ENCODE peak calls at places on chromosomes 13 and 19, in eight cellular contexts. K is GM23338, P is vagina, A is sigmoid colon, V is stomach, E is breast epithelium, R is spleen, W is endothelial cell of umbilical vein. D is an unnamed sample.

GRCh38 chr19:29387586-29387985 is 138.2 kb upstream of the VSTM2B start:
- DNase-seq in K (no peak), P (no peak), A (no peak), V (no peak), E (no peak), R (no peak), W (no peak), D (no peak)

GRCh38 chr19:47210689-47211316 is 20.2 kb downstream of the BBC3 start:
- DNase-seq in K (peak; percentile 94), P (no peak), A (peak; percentile 90), V (peak; percentile 87), E (peak; percentile 70), R (peak; percentile 77), W (peak; percentile 91), D (peak; percentile 97)

GRCh38 chr19:51978882-51979281 is 7.8 kb downstream of the ZNF350 start:
- DNase-seq in K (no peak), P (no peak), A (no peak), V (no peak), E (no peak), R (no peak), W (no peak), D (no peak)

GRCh38 chr19:5406816-5407215 is 48.4 kb upstream of the ZNRF4 start:
- DNase-seq in K (no peak), P (no peak), A (no peak), V (no peak), E (no peak), R (no peak), W (no peak), D (no peak)

GRCh38 chr19:13155472-13156284 is 5.5 kb downstream of the IER2 start:
- DNase-seq in K (peak; percentile 93), P (no peak), A (peak; percentile 91), V (peak; percentile 86), E (peak; percentile 75), R (peak; percentile 98), W (peak; percentile 72), D (peak; percentile 93)

GRCh38 chr19:49422407-49423277 is 599 bp downstream of the PTH2 start:
- DNase-seq in K (peak; percentile 86), P (no peak), A (no peak), V (no peak), E (no peak), R (no peak), W (peak; percentile 28), D (no peak)

GRCh38 chr19:542173-542866 is 1.5 kb upstream of the GZMM start:
- DNase-seq in K (no peak), P (no peak), A (no peak), V (no peak), E (no peak), R (no peak), W (no peak), D (no peak)

GRCh38 chr19:46076951-46077814 is 36.4 kb upstream of the IGFL4 start:
- DNase-seq in K (peak; percentile 97), P (no peak), A (peak; percentile 73), V (peak; percentile 52), E (peak; percentile 47), R (no peak), W (peak; percentile 82), D (no peak)

DNA sequence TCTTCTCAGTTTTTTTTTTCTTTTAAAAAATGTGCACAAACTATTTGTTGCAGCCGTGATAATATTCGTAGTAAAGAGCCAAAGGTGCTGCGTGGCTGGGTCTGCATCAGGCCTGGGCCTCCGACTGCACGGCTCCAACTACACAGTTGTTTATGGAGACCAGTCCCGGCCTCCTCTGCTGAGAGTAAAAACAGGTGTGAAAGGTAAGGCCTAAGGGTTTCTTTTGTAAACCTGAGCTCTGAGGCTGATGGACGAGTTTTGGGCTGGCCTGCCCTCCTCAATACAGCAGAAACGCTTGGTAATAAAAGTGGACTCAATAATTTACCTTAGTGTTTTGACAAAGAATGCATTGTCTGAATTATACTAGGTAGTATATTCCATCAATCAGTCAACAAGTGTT is 3.9 kb downstream of the MBNL2 start:
- DNase-seq in K (no peak), P (no peak), A (no peak), V (no peak), E (no peak), R (no peak), W (no peak), D (no peak)
- H3K4me1 ChIP-seq in K (peaks cover 23% of the 10 kb centered on the region), P (peaks cover 71% of the 10 kb centered on the region), A (peaks cover 56% of the 10 kb centered on the region), V (peaks cover 74% of the 10 kb centered on the region), E (peaks cover 22% of the 10 kb centered on the region), R (peaks cover 30% of the 10 kb centered on the region), W (peaks cover 57% of the 10 kb centered on the region), D (peaks cover 66% of the 10 kb centered on the region)

GRCh38 chr19:54449701-54450069 is 686 bp downstream of the LENG8 start:
- DNase-seq in K (no peak), P (no peak), A (no peak), V (no peak), E (no peak), R (no peak), W (no peak), D (no peak)

GRCh38 chr19:54444737-54445136 is 4.3 kb upstream of the LENG8 start:
- DNase-seq in K (no peak), P (no peak), A (no peak), V (no peak), E (no peak), R (no peak), W (no peak), D (no peak)

GRCh38 chr19:54451331-54451871 is 2.4 kb downstream of the LENG8 start:
- DNase-seq in K (no peak), P (no peak), A (no peak), V (no peak), E (no peak), R (peak; percentile 74), W (no peak), D (no peak)

GRCh38 chr19:54448774-54449700 is at the start of gene LENG8:
- DNase-seq in K (peak; percentile 95), P (no peak), A (peak; percentile 99), V (peak; percentile 98), E (peak; percentile 98), R (peak; percentile 98), W (peak; percentile 99), D (peak; percentile 99)

GRCh38 chr19:54448037-54448773 is 794 bp upstream of the LENG8 start:
- DNase-seq in K (peak; percentile 74), P (no peak), A (peak; percentile 84), V (no peak), E (peak; percentile 44), R (peak; percentile 87), W (peak; percentile 75), D (no peak)
- TF ChIP-seq POLR2AphosphoS5 in K (no peak), P (no peak), A (no peak), V (peak; percentile 2), E (no peak), R (peak; percentile 63), W (peak; percentile 55), D (no peak)

GRCh38 chr19:7346488-7346971 is 2.2 kb upstream of the ARHGEF18 start:
- DNase-seq in K (no peak), P (no peak), A (peak; percentile 24), V (no peak), E (no peak), R (peak; percentile 69), W (no peak), D (no peak)

GRCh38 chr19:7351861-7352260 is 3.1 kb downstream of the ARHGEF18 start:
- DNase-seq in K (no peak), P (no peak), A (no peak), V (no peak), E (no peak), R (no peak), W (no peak), D (no peak)

GRCh38 chr19:7348587-7349230 is at the start of gene ARHGEF18:
- DNase-seq in K (no peak), P (no peak), A (peak; percentile 61), V (no peak), E (no peak), R (peak; percentile 94), W (no peak), D (no peak)

GRCh38 chr19:7349231-7349591 is 474 bp downstream of the ARHGEF18 start:
- DNase-seq in K (no peak), P (no peak), A (no peak), V (no peak), E (no peak), R (peak; percentile 78), W (no peak), D (no peak)

DNA sequence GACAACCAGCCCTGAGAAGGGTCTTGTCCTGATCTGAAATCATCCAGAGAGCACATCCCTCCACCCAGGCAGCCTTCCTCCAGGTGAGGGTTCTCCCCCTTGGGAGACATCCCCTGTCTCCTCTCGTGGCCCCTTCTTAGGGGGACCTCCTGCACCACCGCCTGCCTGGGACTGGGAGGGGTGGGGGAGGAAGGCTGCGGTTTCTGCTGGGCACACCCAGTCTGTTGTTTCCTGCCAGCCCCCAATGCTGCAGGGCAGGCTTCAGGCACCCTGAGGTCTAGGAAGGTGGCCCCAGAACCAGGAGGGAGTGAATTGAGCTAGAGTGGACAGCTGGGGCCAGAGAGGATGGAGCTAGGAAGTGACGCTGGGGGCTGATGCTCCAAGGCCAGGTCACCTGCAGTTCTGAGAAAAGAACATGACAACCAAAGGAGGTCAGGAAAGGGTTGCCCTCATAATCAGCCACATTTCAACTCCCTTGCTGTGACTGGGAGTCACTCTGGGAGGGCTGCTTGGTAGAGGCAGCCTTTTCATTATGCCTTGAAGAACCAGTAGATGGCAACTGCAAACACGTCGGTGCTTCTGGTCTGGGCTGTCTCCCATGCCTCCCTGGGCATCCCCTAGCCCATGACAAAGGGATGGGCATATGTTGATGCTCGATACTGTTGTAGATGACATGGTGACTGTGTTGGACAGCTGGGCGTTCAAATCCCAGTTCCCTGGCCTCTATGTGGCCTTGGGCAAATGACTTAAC is 1.4 kb downstream of the ARHGEF18 start:
- DNase-seq in K (no peak), P (no peak), A (peak; percentile 53), V (no peak), E (no peak), R (peak; percentile 93), W (no peak), D (no peak)
- H3K4me1 ChIP-seq in K (no peaks in the 10 kb centered on the region), P (no peaks in the 10 kb centered on the region), A (peaks cover 10% of the 10 kb centered on the region), V (peaks cover 13% of the 10 kb centered on the region), E (no peaks in the 10 kb centered on the region), R (peaks cover 11% of the 10 kb centered on the region), W (no peaks in the 10 kb centered on the region), D (peaks cover 1% of the 10 kb centered on the region)

GRCh38 chr19:48330012-48330681 is 4.8 kb downstream of the EMP3 start:
- DNase-seq in K (peak; percentile 95), P (no peak), A (peak; percentile 89), V (peak; percentile 86), E (peak; percentile 88), R (peak; percentile 94), W (peak; percentile 15), D (no peak)

GRCh38 chr19:48332351-48332661 is 7.0 kb downstream of the EMP3 start:
- DNase-seq in K (no peak), P (no peak), A (no peak), V (no peak), E (no peak), R (no peak), W (no peak), D (no peak)

GRCh38 chr19:48329167-48329891 is 4.0 kb downstream of the EMP3 start:
- DNase-seq in K (peak; percentile 85), P (no peak), A (no peak), V (no peak), E (no peak), R (no peak), W (no peak), D (no peak)

GRCh38 chr19:48332662-48333466 is 7.5 kb downstream of the EMP3 start:
- DNase-seq in K (peak; percentile 98), P (no peak), A (peak; percentile 99), V (peak; percentile 93), E (peak; percentile 96), R (peak; percentile 98), W (peak; percentile 97), D (peak; percentile 98)

DNA sequence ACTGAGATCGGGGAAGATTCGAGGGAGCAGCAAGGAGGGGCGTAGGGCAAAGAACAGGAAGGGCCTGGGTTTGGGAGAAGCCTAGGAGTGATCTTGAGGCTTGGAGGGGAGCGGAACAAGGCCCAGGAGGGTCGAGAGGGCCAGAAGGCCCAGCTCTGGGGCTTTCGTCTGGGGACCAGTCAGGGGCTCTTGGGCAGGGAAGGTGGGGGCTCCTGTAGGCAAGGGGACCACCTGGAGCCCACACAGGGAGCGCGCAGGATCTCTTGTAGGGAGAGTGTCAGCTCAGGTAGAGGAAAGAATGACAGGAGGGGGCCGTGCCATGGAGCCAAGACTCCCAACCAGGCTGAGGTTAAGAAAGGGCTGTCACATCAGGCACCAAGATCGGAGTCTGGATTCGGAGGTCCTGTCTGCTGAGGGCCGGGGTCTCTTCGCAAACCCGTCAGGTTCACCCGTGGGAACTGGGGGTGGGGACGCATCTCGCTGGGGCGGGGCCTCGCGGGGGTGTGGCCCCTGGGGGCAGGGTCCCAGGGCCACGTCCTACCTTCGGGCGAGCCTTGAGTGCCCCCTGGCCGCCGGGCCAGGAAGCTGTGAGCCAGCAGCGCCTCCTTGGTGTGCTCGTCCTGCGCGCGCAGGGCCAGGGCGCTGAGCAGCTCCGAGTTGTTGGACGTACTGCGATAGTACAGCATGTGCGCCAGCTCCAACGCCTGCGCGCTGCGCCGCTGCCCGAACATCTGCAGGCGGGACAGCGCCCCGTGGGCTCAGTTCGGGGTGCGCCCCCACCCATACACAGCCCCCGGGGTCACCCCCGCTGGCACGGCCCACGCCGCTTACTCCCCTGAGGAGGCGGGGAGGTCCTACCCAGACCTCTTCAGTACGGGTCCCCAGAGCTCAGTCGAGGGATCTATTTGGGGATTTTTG is 8.4 kb downstream of the EMP3 start:
- DNase-seq in K (peak; percentile 95), P (no peak), A (peak; percentile 97), V (peak; percentile 95), E (peak; percentile 86), R (peak; percentile 100), W (peak; percentile 92), D (peak; percentile 96)
- TF ChIP-seq POLR2AphosphoS5 in K (peak; percentile 63), P (peak; percentile 64), A (peak; percentile 54), V (peak; percentile 75), E (peak; percentile 33), R (peak; percentile 85), W (peak; percentile 69), D (peak; percentile 85)

D was measured in esophagus muscularis mucosa.